ENCODE peak calls at places on chromosomes 13 and 19, in seven cellular contexts. L is GM23338, X is psoas muscle, D is stomach, N is H9, U is activated B cell treated with CpG ODN at 0.5 μM for 24 hours, H is uterus. E is an unnamed sample.
A peak's percentile ranks its signal among the peaks of the same experiment; 100 is the strongest.

GRCh38 chr19:1875646-1876493 is 9.4 kb downstream of the ABHD17A start:
- DNase-seq in L (peak; percentile 97), X (peak; percentile 96), D (peak; percentile 94), N (peak; percentile 91), U (peak; percentile 86), H (peak; percentile 86), E (no peak)

GRCh38 chr13:79805317-79805716 is 324.4 kb downstream of the NDFIP2 start:
- DNase-seq in L (no peak), X (no peak), D (no peak), N (no peak), U (no peak), H (no peak), E (no peak)

GRCh38 chr13:42569576-42570344 is 4.2 kb upstream of the TNFSF11 start:
- DNase-seq in L (no peak), X (no peak), D (no peak), N (no peak), U (no peak), H (no peak), E (no peak)

GRCh38 chr19:2812414-2813234 is 7.0 kb upstream of the ZNF554 start:
- DNase-seq in L (no peak), X (no peak), D (no peak), N (no peak), U (no peak), H (no peak), E (no peak)

GRCh38 chr13:33235078-33235477 is 50.5 kb downstream of the STARD13 start:
- DNase-seq in L (no peak), X (no peak), D (no peak), N (no peak), U (no peak), H (no peak), E (no peak)

GRCh38 chr19:2132731-2133490 is 18.5 kb downstream of the AP3D1 start:
- DNase-seq in L (no peak), X (no peak), D (no peak), N (no peak), U (no peak), H (no peak), E (no peak)

GRCh38 chr19:13883665-13884064 is 6.7 kb downstream of the NANOS3 start:
- DNase-seq in L (peak; percentile 77), X (no peak), D (no peak), N (no peak), U (no peak), H (no peak), E (no peak)

GRCh38 chr13:112181336-112182051 is 114.5 kb downstream of the SOX1 start:
- DNase-seq in L (no peak), X (no peak), D (no peak), N (no peak), U (no peak), H (no peak), E (no peak)

GRCh38 chr13:77213644-77214043 is 113.2 kb downstream of the MYCBP2 start:
- DNase-seq in L (no peak), X (no peak), D (no peak), N (no peak), U (no peak), H (no peak), E (no peak)

GRCh38 chr19:6906559-6906958 is 19.2 kb downstream of the ADGRE1 start:
- DNase-seq in L (no peak), X (no peak), D (no peak), N (no peak), U (no peak), H (no peak), E (no peak)

GRCh38 chr13:20779405-20779804 is 5.6 kb upstream of the EEF1AKMT1 start:
- DNase-seq in L (peak; percentile 37), X (no peak), D (no peak), N (no peak), U (no peak), H (no peak), E (no peak)

GRCh38 chr13:98648676-98649075 is 71.8 kb upstream of the STK24 start:
- DNase-seq in L (no peak), X (no peak), D (no peak), N (no peak), U (no peak), H (no peak), E (no peak)

GRCh38 chr19:35247526-35248309 is 1.1 kb upstream of the LSR start:
- DNase-seq in L (peak; percentile 99), X (no peak), D (peak; percentile 93), N (peak; percentile 97), U (peak; percentile 59), H (no peak), E (peak; percentile 66)

GRCh38 chr19:35251456-35251855 is 2.7 kb downstream of the LSR start:
- DNase-seq in L (no peak), X (no peak), D (no peak), N (no peak), U (no peak), H (no peak), E (no peak)

GRCh38 chr13:95494082-95494681 is 58.3 kb upstream of the CLDN10 start:
- DNase-seq in L (peak; percentile 77), X (no peak), D (no peak), N (no peak), U (no peak), H (no peak), E (no peak)

GRCh38 chr19:34269489-34269888 is 15.1 kb downstream of the GARRE1 start:
- DNase-seq in L (no peak), X (no peak), D (no peak), N (no peak), U (no peak), H (no peak), E (no peak)

GRCh38 chr13:49472186-49472585 is 23.6 kb upstream of the PHF11 start:
- DNase-seq in L (no peak), X (no peak), D (no peak), N (no peak), U (no peak), H (no peak), E (no peak)

GRCh38 chr19:50315773-50316448 is 13.3 kb downstream of the KCNC3 start:
- DNase-seq in L (peak; percentile 86), X (peak; percentile 32), D (no peak), N (peak; percentile 84), U (no peak), H (no peak), E (no peak)

GRCh38 chr19:57830071-57830602 is at the start of gene ZNF587B:
- DNase-seq in L (peak; percentile 99), X (peak; percentile 84), D (peak; percentile 51), N (peak; percentile 96), U (no peak), H (peak; percentile 48), E (no peak)

GRCh38 chr19:1501200-1501595 is 10.2 kb downstream of the REEP6 start:
- DNase-seq in L (no peak), X (no peak), D (no peak), N (no peak), U (no peak), H (no peak), E (no peak)

GRCh38 chr19:2978467-2978767 is 1.1 kb downstream of the TLE6 start:
- DNase-seq in L (no peak), X (no peak), D (no peak), N (no peak), U (no peak), H (no peak), E (no peak)

GRCh38 chr19:58009666-58010301 is 7.2 kb upstream of the ZNF606 start:
- DNase-seq in L (peak; percentile 90), X (peak; percentile 76), D (peak; percentile 72), N (peak; percentile 88), U (peak; percentile 69), H (peak; percentile 83), E (no peak)

GRCh38 chr19:37484406-37485115 is 15.4 kb downstream of the ZNF570 start:
- DNase-seq in L (no peak), X (no peak), D (no peak), N (no peak), U (no peak), H (no peak), E (no peak)

GRCh38 chr13:98305670-98306069 is 128.6 kb upstream of the RNF113B start:
- DNase-seq in L (no peak), X (no peak), D (no peak), N (no peak), U (no peak), H (no peak), E (no peak)

GRCh38 chr13:74557870-74558269 is 423.7 kb upstream of the KLF12 start:
- DNase-seq in L (no peak), X (no peak), D (no peak), N (no peak), U (no peak), H (no peak), E (no peak)

GRCh38 chr19:35262101-35262761 is 6.5 kb upstream of the USF2 start:
- DNase-seq in L (no peak), X (peak; percentile 55), D (peak; percentile 63), N (peak; percentile 23), U (peak; percentile 6), H (no peak), E (no peak)

GRCh38 chr13:99382428-99383133 is 75.4 kb upstream of the GPR183 start:
- DNase-seq in L (no peak), X (no peak), D (no peak), N (peak; percentile 22), U (no peak), H (no peak), E (no peak)

DNA sequence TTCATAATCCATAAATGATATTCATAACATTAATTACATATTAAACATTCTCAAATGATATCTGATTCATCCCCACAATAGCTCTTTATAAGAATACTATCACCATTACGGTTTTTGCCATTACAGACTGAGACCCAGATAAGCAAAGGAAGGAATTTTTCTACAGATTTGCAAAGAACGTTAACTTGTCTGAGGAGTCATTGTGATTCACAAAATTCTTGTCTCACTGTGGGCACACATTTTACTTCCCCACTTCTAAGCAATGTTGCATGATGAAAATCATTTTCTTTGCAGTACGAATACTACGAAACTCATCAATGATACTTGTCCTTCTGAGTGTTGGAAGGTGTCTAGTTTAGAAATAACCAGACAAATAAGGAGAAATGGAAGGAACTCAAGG is 70.1 kb downstream of the NALCN start:
- DNase-seq in L (no peak), X (no peak), D (no peak), N (no peak), U (no peak), H (no peak), E (no peak)
- TF ChIP-seq CTCF in L (no peak), X (no peak), D (no peak), N (no peak), U (no peak), H (no peak), E (no peak)

DNA sequence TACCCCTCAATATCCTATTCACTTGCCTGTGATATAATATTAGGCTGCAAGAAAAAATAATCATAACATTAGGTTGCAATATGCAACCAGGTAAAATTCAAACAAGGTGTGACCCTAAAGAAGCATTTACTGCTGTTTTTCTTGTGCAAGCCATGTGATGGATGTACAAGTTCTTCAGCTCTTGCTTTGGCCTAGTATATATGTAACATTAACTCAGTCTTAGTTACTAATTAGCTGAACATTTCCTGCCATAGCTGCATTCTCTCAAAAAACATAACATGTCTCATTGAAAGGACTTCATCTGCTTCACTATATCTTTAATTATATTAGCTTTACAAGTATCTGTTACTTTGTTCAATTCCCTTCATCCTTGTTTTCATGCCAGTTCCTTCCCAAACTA is 406.8 kb upstream of the HTR2A start:
- DNase-seq in L (no peak), X (no peak), D (no peak), N (no peak), U (no peak), H (no peak), E (no peak)
- TF ChIP-seq CTCF in L (no peak), X (no peak), D (no peak), N (no peak), U (no peak), H (no peak), E (no peak)

GRCh38 chr13:36764957-36765356 is 54.1 kb upstream of the RFXAP start:
- DNase-seq in L (peak; percentile 74), X (no peak), D (no peak), N (peak; percentile 36), U (no peak), H (no peak), E (no peak)
- TF ChIP-seq CTCF in L (peak; percentile 56), X (no peak), D (no peak), N (peak; percentile 42), U (no peak), H (no peak), E (no peak)

GRCh38 chr13:113458218-113459065 is 5.2 kb upstream of the ADPRHL1 start:
- DNase-seq in L (peak; percentile 59), X (peak; percentile 39), D (no peak), N (peak; percentile 53), U (no peak), H (no peak), E (no peak)
- TF ChIP-seq CTCF in L (peak; percentile 49), X (peak; percentile 32), D (peak; percentile 19), N (peak; percentile 41), U (no peak), H (peak; percentile 12), E (peak; percentile 46)

E was measured in GM12864.